ENCODE peak calls at places on chromosome 3, in eight cellular contexts. U is body of pancreas; F is left lung; Z is activated T-cell treated with anti-CD3 and anti-CD28 coated beads for 24 hours; D is central memory CD4-positive, alpha-beta T cell; X is ovary; E is Calu3; M is stimulated activated CD4-positive, alpha-beta T cell treated with anti-CD3 and anti-CD28 coated beads, Interleukin-4, amount 100 ng/mL, for 1 hour. G is an unnamed sample.

GRCh38 chr3:99875573-99875924 is 57.9 kb downstream of the CMSS1 start:
- DNase-seq in E (no peak), F (no peak), M (no peak), D (no peak), X (no peak), U (no peak), Z (no peak), G (no peak)

GRCh38 chr3:101803152-101803782 is 24.3 kb downstream of the NXPE3 start:
- DNase-seq in F (no peak), D (peak), Z (peak), M (peak), X (peak), U (peak), E (peak), G (no peak)

GRCh38 chr3:88418219-88418618 is 268.5 kb downstream of the C3orf38 start:
- DNase-seq in U (no peak), X (no peak), F (no peak), D (no peak), E (no peak), Z (no peak), M (no peak), G (no peak)

GRCh38 chr3:33131328-33132018 is 17.7 kb downstream of the CRTAP start:
- DNase-seq in F (no peak), X (no peak), E (peak), D (peak), M (no peak), Z (peak), U (peak), G (no peak)

GRCh38 chr3:191065183-191065805 is 133.7 kb upstream of the OSTN start:
- DNase-seq in D (no peak), M (no peak), F (no peak), E (no peak), X (no peak), Z (no peak), U (no peak), G (no peak)

GRCh38 chr3:112327371-112327951 is 5.5 kb upstream of the CD200 start:
- DNase-seq in D (peak), E (peak), Z (no peak), U (peak), F (no peak), X (no peak), M (no peak), G (peak)

GRCh38 chr3:78791745-78792144 is 976.1 kb downstream of the ROBO1 start:
- DNase-seq in Z (no peak), U (no peak), F (no peak), D (no peak), X (no peak), E (no peak), M (no peak), G (no peak)

GRCh38 chr3:149459491-149460057 is 14.9 kb upstream of the TM4SF4 start:
- DNase-seq in D (no peak), M (no peak), U (no peak), E (no peak), X (no peak), F (no peak), Z (no peak), G (no peak)

GRCh38 chr3:153760952-153761351 is 360.2 kb upstream of the ARHGEF26 start:
- DNase-seq in F (no peak), X (no peak), M (no peak), Z (no peak), D (no peak), U (no peak), E (no peak), G (no peak)

GRCh38 chr3:169466990-169467389 is 196.5 kb downstream of the MECOM start:
- DNase-seq in U (no peak), F (no peak), E (no peak), D (no peak), Z (no peak), X (no peak), M (no peak), G (no peak)

GRCh38 chr3:134978658-134979057 is 183.6 kb downstream of the EPHB1 start:
- DNase-seq in D (no peak), Z (no peak), F (no peak), U (no peak), M (no peak), E (no peak), X (no peak), G (no peak)

GRCh38 chr3:53721187-53721946 is 124.9 kb downstream of the CHDH start:
- DNase-seq in F (no peak), E (no peak), M (no peak), X (no peak), U (no peak), D (no peak), Z (no peak), G (no peak)

GRCh38 chr3:129277829-129278271 is 820 bp upstream of the HMCES start:
- DNase-seq in M (no peak), Z (no peak), X (peak), D (no peak), U (no peak), E (peak), F (no peak), G (no peak)

GRCh38 chr3:30774062-30774461 is 120.4 kb downstream of the GADL1 start:
- DNase-seq in F (no peak), X (no peak), Z (no peak), U (no peak), E (no peak), D (no peak), M (no peak), G (no peak)

GRCh38 chr3:121096968-121097367 is 189.0 kb downstream of the STXBP5L start:
- DNase-seq in E (no peak), Z (no peak), X (no peak), M (no peak), F (no peak), U (no peak), D (no peak), G (no peak)

GRCh38 chr3:52841981-52842340 is 7.1 kb upstream of the MUSTN1 start:
- DNase-seq in Z (no peak), E (no peak), U (no peak), F (no peak), X (no peak), D (no peak), M (no peak), G (no peak)

GRCh38 chr3:46626039-46626438 is 13.7 kb downstream of the FAM240A start:
- DNase-seq in D (no peak), F (no peak), U (no peak), X (no peak), E (no peak), M (no peak), Z (no peak), G (no peak)

GRCh38 chr3:28922376-28922775 is 358.5 kb upstream of the RBMS3 start:
- DNase-seq in Z (no peak), E (no peak), D (no peak), X (no peak), F (no peak), M (no peak), U (no peak), G (no peak)

GRCh38 chr3:100463002-100463401 is 29.4 kb upstream of the TMEM45A start:
- DNase-seq in Z (no peak), M (no peak), D (no peak), E (peak), F (no peak), U (peak), X (no peak), G (peak)

GRCh38 chr3:71599416-71599815 is 15.9 kb upstream of the FOXP1 start:
- DNase-seq in Z (no peak), M (no peak), F (no peak), D (no peak), E (no peak), U (no peak), X (no peak), G (no peak)

GRCh38 chr3:115275897-115276296 is 128.8 kb upstream of the ZBTB20 start:
- DNase-seq in F (no peak), Z (no peak), E (no peak), X (no peak), D (no peak), M (no peak), U (no peak), G (no peak)

GRCh38 chr3:127529346-127530188 is 61.0 kb downstream of the TPRA1 start:
- DNase-seq in Z (no peak), F (no peak), D (no peak), X (no peak), U (no peak), E (no peak), M (no peak), G (no peak)

GRCh38 chr3:185290266-185290665 is 36.4 kb upstream of the EHHADH start:
- DNase-seq in U (no peak), X (no peak), F (no peak), M (no peak), E (no peak), D (no peak), Z (no peak), G (no peak)

GRCh38 chr3:52831500-52832301 is 1.2 kb upstream of the ITIH4 start:
- DNase-seq in M (no peak), D (no peak), E (peak), U (peak), Z (no peak), F (peak), X (peak), G (no peak)

GRCh38 chr3:112384769-112385168 is 51.8 kb downstream of the CD200 start:
- DNase-seq in D (no peak), X (no peak), M (no peak), U (no peak), E (no peak), Z (no peak), F (no peak), G (no peak)

GRCh38 chr3:10935028-10935427 is 57.5 kb upstream of the SLC6A1 start:
- DNase-seq in D (no peak), E (no peak), M (no peak), Z (no peak), U (no peak), F (no peak), X (no peak), G (no peak)

G was measured in nucleus accumbens.